ENCODE peak calls at places on chromosomes 16 and 17, in five cellular contexts. One of them, this sample, is unnamed.

GRCh38 chr17:30858556-30859250 is 26.9 kb downstream of the ATAD5 start:
- DNase-seq in tibial nerve: no peak
- DNase-seq in progenitor cell of endocrine pancreas: no peak
- DNase-seq in choroid plexus epithelial cell: peak; percentile 23
- DNase-seq in mesothelial cell of epicardium: no peak
- DNase-seq in this sample: no peak

GRCh38 chr16:72242757-72243156 is 70.8 kb upstream of the PMFBP1 start:
- DNase-seq in tibial nerve: no peak
- DNase-seq in progenitor cell of endocrine pancreas: no peak
- DNase-seq in choroid plexus epithelial cell: no peak
- DNase-seq in mesothelial cell of epicardium: no peak
- DNase-seq in this sample: no peak

GRCh38 chr16:2339521-2340484 is 725 bp downstream of the ABCA3 start:
- DNase-seq in tibial nerve: no peak
- DNase-seq in progenitor cell of endocrine pancreas: peak; percentile 39
- DNase-seq in choroid plexus epithelial cell: no peak
- DNase-seq in mesothelial cell of epicardium: no peak
- DNase-seq in this sample: peak; percentile 61

GRCh38 chr16:24769806-24770205 is 40.4 kb downstream of the TNRC6A start:
- DNase-seq in tibial nerve: no peak
- DNase-seq in progenitor cell of endocrine pancreas: no peak
- DNase-seq in choroid plexus epithelial cell: peak; percentile 80
- DNase-seq in mesothelial cell of epicardium: no peak
- DNase-seq in this sample: no peak

GRCh38 chr17:58520843-58521430 is 6.5 kb upstream of the MTMR4 start:
- DNase-seq in tibial nerve: no peak
- DNase-seq in progenitor cell of endocrine pancreas: no peak
- DNase-seq in choroid plexus epithelial cell: peak; percentile 27
- DNase-seq in mesothelial cell of epicardium: no peak
- DNase-seq in this sample: peak; percentile 53

GRCh38 chr17:61551255-61551742 is 39.7 kb downstream of the NACA2 start:
- DNase-seq in tibial nerve: no peak
- DNase-seq in progenitor cell of endocrine pancreas: no peak
- DNase-seq in choroid plexus epithelial cell: peak; percentile 74
- DNase-seq in mesothelial cell of epicardium: no peak
- DNase-seq in this sample: no peak

GRCh38 chr16:85360323-85361277 is 248.3 kb upstream of the CIBAR2 start:
- DNase-seq in tibial nerve: no peak
- DNase-seq in progenitor cell of endocrine pancreas: no peak
- DNase-seq in choroid plexus epithelial cell: no peak
- DNase-seq in mesothelial cell of epicardium: no peak
- DNase-seq in this sample: peak; percentile 37

GRCh38 chr16:85490971-85491771 is 122.0 kb upstream of the GSE1 start:
- DNase-seq in tibial nerve: no peak
- DNase-seq in progenitor cell of endocrine pancreas: no peak
- DNase-seq in choroid plexus epithelial cell: no peak
- DNase-seq in mesothelial cell of epicardium: no peak
- DNase-seq in this sample: peak; percentile 55

GRCh38 chr16:74987027-74987681 is 2.2 kb upstream of the WDR59 start:
- DNase-seq in tibial nerve: no peak
- DNase-seq in progenitor cell of endocrine pancreas: no peak
- DNase-seq in choroid plexus epithelial cell: no peak
- DNase-seq in mesothelial cell of epicardium: no peak
- DNase-seq in this sample: no peak

GRCh38 chr17:29376667-29377268 is 13.4 kb upstream of the TAOK1 start:
- DNase-seq in tibial nerve: no peak
- DNase-seq in progenitor cell of endocrine pancreas: no peak
- DNase-seq in choroid plexus epithelial cell: peak; percentile 95
- DNase-seq in mesothelial cell of epicardium: no peak
- DNase-seq in this sample: peak; percentile 8

GRCh38 chr17:36459601-36460000 is 26.9 kb upstream of the ZNHIT3 start:
- DNase-seq in tibial nerve: no peak
- DNase-seq in progenitor cell of endocrine pancreas: no peak
- DNase-seq in choroid plexus epithelial cell: no peak
- DNase-seq in mesothelial cell of epicardium: no peak
- DNase-seq in this sample: no peak

GRCh38 chr17:493666-494065 is 141.1 kb upstream of the RPH3AL start:
- DNase-seq in tibial nerve: no peak
- DNase-seq in progenitor cell of endocrine pancreas: no peak
- DNase-seq in choroid plexus epithelial cell: no peak
- DNase-seq in mesothelial cell of epicardium: no peak
- DNase-seq in this sample: no peak

GRCh38 chr17:45408611-45409421 is 23.9 kb downstream of the ARHGAP27 start:
- DNase-seq in tibial nerve: no peak
- DNase-seq in progenitor cell of endocrine pancreas: no peak
- DNase-seq in choroid plexus epithelial cell: peak; percentile 9
- DNase-seq in mesothelial cell of epicardium: no peak
- DNase-seq in this sample: no peak
- TF ChIP-seq CTCF in tibial nerve: no peak
- TF ChIP-seq CTCF in progenitor cell of endocrine pancreas: no peak
- TF ChIP-seq CTCF in choroid plexus epithelial cell: no peak
- TF ChIP-seq CTCF in mesothelial cell of epicardium: no peak
- TF ChIP-seq CTCF in this sample: no peak

DNA sequence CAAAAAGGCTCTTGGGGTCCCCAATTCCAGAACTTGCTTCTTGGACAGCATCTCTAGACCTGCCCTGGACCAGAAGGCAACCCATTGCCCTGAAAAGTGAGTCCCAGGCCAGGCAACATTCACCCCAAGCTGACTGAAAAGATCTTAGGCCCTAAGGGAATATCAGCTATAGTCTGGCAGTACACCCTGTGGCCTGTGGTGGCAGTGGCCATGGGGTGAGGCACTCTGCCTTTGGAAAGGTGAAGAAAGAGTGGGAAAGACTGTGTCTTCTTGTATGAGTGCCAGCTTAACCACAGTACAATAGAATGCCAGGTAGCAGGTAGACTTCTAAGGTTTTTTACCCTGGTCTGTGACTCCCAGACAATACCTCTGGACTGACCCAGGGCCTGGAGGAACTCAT is 564.5 kb downstream of the CDH8 start:
- DNase-seq in tibial nerve: no peak
- DNase-seq in progenitor cell of endocrine pancreas: no peak
- DNase-seq in choroid plexus epithelial cell: no peak
- DNase-seq in mesothelial cell of epicardium: no peak
- DNase-seq in this sample: no peak
- TF ChIP-seq CTCF in tibial nerve: no peak
- TF ChIP-seq CTCF in progenitor cell of endocrine pancreas: peak; percentile 12
- TF ChIP-seq CTCF in choroid plexus epithelial cell: no peak
- TF ChIP-seq CTCF in mesothelial cell of epicardium: no peak
- TF ChIP-seq CTCF in this sample: no peak

DNA sequence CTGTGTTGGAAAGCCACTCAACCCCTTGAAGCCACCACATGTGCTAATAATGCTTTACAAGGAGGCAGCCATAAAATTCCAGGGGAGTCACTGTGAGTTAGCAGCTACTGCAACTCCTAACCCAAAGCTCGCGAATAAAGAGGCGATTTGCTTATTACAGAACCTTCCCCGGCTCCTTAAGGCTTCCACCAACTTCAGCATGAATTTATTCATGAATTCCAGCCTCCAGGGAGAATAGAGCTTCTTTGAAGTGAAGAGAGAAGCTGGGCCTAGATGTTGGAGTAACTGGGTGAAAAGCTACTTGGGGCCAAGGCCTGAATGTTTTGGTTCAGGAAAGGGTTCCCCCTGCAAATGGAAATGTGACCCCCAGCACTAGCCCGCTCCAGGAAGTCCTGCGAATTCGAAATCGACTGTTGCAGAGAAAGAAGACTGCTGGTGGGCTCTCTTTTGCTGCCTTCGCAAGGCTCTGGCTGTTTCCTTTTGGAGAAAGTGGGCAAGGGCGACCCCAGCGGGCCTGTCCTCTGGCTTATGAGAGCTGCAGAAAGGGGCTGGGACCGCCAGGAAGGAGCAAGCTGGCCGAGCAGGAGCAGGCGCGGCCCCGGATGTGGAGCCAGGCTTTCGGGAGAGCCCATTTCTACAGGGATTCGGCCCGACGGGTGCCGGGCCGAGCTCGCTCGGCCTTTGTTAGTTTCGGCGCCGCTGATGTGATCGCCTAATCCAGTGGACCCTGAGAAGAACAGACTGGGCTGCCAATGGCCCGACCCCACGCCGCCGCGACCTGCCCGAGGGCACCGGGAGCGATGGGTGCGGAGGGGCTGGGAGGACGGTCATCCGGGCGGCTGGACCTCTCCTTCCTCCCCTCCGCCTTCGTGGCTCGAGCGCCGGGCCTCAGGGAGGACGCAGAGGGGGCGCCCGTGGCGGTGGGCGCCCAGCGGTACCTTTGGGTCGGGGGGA is 7.6 kb downstream of the CBX8 start:
- DNase-seq in tibial nerve: no peak
- DNase-seq in progenitor cell of endocrine pancreas: no peak
- DNase-seq in choroid plexus epithelial cell: no peak
- DNase-seq in mesothelial cell of epicardium: no peak
- DNase-seq in this sample: peak; percentile 69
- TF ChIP-seq CTCF in tibial nerve: no peak
- TF ChIP-seq CTCF in progenitor cell of endocrine pancreas: no peak
- TF ChIP-seq CTCF in choroid plexus epithelial cell: no peak
- TF ChIP-seq CTCF in mesothelial cell of epicardium: no peak
- TF ChIP-seq CTCF in this sample: no peak

GRCh38 chr17:7886227-7887037 is 2.2 kb upstream of the CHD3 start:
- DNase-seq in tibial nerve: no peak
- DNase-seq in progenitor cell of endocrine pancreas: no peak
- DNase-seq in choroid plexus epithelial cell: peak; percentile 28
- DNase-seq in mesothelial cell of epicardium: no peak
- DNase-seq in this sample: peak; percentile 43
- TF ChIP-seq CTCF in tibial nerve: no peak
- TF ChIP-seq CTCF in progenitor cell of endocrine pancreas: peak; percentile 18
- TF ChIP-seq CTCF in choroid plexus epithelial cell: peak; percentile 25
- TF ChIP-seq CTCF in mesothelial cell of epicardium: no peak
- TF ChIP-seq CTCF in this sample: no peak

GRCh38 chr16:29864205-29864604 is 1.2 kb upstream of the CDIPT start:
- DNase-seq in tibial nerve: no peak
- DNase-seq in progenitor cell of endocrine pancreas: no peak
- DNase-seq in choroid plexus epithelial cell: no peak
- DNase-seq in mesothelial cell of epicardium: no peak
- DNase-seq in this sample: no peak

GRCh38 chr16:29860218-29860617 is 2.8 kb downstream of the CDIPT start:
- DNase-seq in tibial nerve: no peak
- DNase-seq in progenitor cell of endocrine pancreas: no peak
- DNase-seq in choroid plexus epithelial cell: no peak
- DNase-seq in mesothelial cell of epicardium: no peak
- DNase-seq in this sample: no peak

GRCh38 chr16:29862884-29863668 is at the start of gene CDIPT:
- DNase-seq in tibial nerve: peak; percentile 76
- DNase-seq in progenitor cell of endocrine pancreas: peak; percentile 76
- DNase-seq in choroid plexus epithelial cell: peak; percentile 99
- DNase-seq in mesothelial cell of epicardium: peak; percentile 73
- DNase-seq in this sample: peak; percentile 86

GRCh38 chr16:29862383-29862883 is 593 bp downstream of the CDIPT start:
- DNase-seq in tibial nerve: no peak
- DNase-seq in progenitor cell of endocrine pancreas: no peak
- DNase-seq in choroid plexus epithelial cell: peak; percentile 35
- DNase-seq in mesothelial cell of epicardium: no peak
- DNase-seq in this sample: peak; percentile 35

DNA sequence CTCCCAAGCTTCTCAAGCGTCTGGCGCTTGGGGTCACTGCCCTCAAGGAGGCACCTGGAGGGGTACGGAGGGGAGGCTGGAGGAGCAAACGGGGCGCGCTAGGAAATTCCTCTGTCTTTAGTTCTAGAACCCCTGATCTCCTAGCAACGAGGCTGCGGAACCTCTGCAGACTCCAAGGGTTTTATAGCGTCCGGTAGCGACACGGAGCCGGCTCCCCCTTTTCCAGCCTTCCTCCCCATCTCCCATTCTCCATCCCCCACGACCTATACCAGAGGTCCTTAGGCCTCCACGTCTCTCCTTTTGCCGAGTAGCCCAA is 601 bp upstream of the CDIPT start:
- DNase-seq in tibial nerve: no peak
- DNase-seq in progenitor cell of endocrine pancreas: no peak
- DNase-seq in choroid plexus epithelial cell: no peak
- DNase-seq in mesothelial cell of epicardium: no peak
- DNase-seq in this sample: no peak
- TF ChIP-seq CTCF in tibial nerve: no peak
- TF ChIP-seq CTCF in progenitor cell of endocrine pancreas: no peak
- TF ChIP-seq CTCF in choroid plexus epithelial cell: no peak
- TF ChIP-seq CTCF in mesothelial cell of epicardium: no peak
- TF ChIP-seq CTCF in this sample: peak; percentile 6

This sample was measured in nephron progenitor cell.